ENCODE peak calls at places on chromosomes 1 and 21, in five cellular contexts. M, F, O, K and G are unnamed samples.

GRCh38 chr1:184419734-184420161 is 32.9 kb downstream of the C1orf21 start:
- DNase-seq in M (no peak), F (no peak), O (no peak), K (no peak), G (no peak)

GRCh38 chr1:230191839-230192238 is 124.8 kb downstream of the GALNT2 start:
- DNase-seq in M (no peak), F (no peak), O (no peak), K (no peak), G (no peak)

GRCh38 chr1:17097787-17098186 is 21.5 kb downstream of the PADI2 start:
- DNase-seq in M (no peak), F (no peak), O (no peak), K (no peak), G (no peak)

GRCh38 chr21:44445413-44445812 is 9.9 kb upstream of the LRRC3 start:
- DNase-seq in M (no peak), F (no peak), O (no peak), K (no peak), G (no peak)

GRCh38 chr1:37133276-37134145 is 99.2 kb upstream of the GRIK3 start:
- DNase-seq in M (no peak), F (no peak), O (no peak), K (no peak), G (no peak)

GRCh38 chr1:33265780-33266605 is 9.7 kb downstream of the ZNF362 start:
- DNase-seq in M (no peak), F (no peak), O (no peak), K (no peak), G (no peak)

GRCh38 chr21:37273440-37273839 is 6.3 kb upstream of the VPS26C start:
- DNase-seq in M (no peak), F (no peak), O (no peak), K (no peak), G (no peak)

GRCh38 chr1:28301368-28302174 is 27.3 kb upstream of the MED18 start:
- DNase-seq in M (no peak), F (no peak), O (no peak), K (no peak), G (no peak)

GRCh38 chr1:33330376-33330890 is 9.5 kb upstream of the A3GALT2 start:
- DNase-seq in M (no peak), F (no peak), O (no peak), K (no peak), G (no peak)

GRCh38 chr1:205275133-205275532 is 46.4 kb downstream of the NUAK2 start:
- DNase-seq in M (peak; percentile 40), F (no peak), O (no peak), K (no peak), G (peak; percentile 51)

GRCh38 chr1:22406722-22407495 is 44.7 kb upstream of the ZBTB40 start:
- DNase-seq in M (no peak), F (no peak), O (no peak), K (no peak), G (no peak)

GRCh38 chr1:9609998-9610397 is 21.3 kb downstream of the TMEM201 start:
- DNase-seq in M (no peak), F (no peak), O (no peak), K (no peak), G (no peak)

GRCh38 chr1:47764461-47765046 is 232.6 kb downstream of the TRABD2B start:
- DNase-seq in M (no peak), F (no peak), O (no peak), K (peak; percentile 9), G (no peak)

GRCh38 chr1:31936966-31937299 is 1.2 kb downstream of the PTP4A2 start:
- DNase-seq in M (no peak), F (no peak), O (no peak), K (no peak), G (no peak)

GRCh38 chr1:8438449-8438848 is 120.5 kb downstream of the SLC45A1 start:
- DNase-seq in M (no peak), F (no peak), O (no peak), K (no peak), G (no peak)

GRCh38 chr1:53526451-53527101 is 67.4 kb downstream of the DMRTB1 start:
- DNase-seq in M (no peak), F (peak; percentile 40), O (no peak), K (peak; percentile 69), G (no peak)

GRCh38 chr1:100979652-100980051 is 45.9 kb downstream of the DPH5 start:
- DNase-seq in M (no peak), F (no peak), O (no peak), K (no peak), G (no peak)

GRCh38 chr21:36980280-36981048 is 14.0 kb upstream of the HLCS start:
- DNase-seq in M (no peak), F (peak; percentile 20), O (no peak), K (no peak), G (no peak)

GRCh38 chr21:43345746-43346409 is 81.1 kb downstream of the SIK1 start:
- DNase-seq in M (no peak), F (no peak), O (peak; percentile 73), K (no peak), G (no peak)

GRCh38 chr1:155882766-155883165 is 23.4 kb downstream of the SYT11 start:
- DNase-seq in M (no peak), F (no peak), O (no peak), K (no peak), G (no peak)

GRCh38 chr1:203627819-203628184 is 1.2 kb downstream of the ATP2B4 start:
- DNase-seq in M (no peak), F (no peak), O (peak; percentile 48), K (peak; percentile 51), G (no peak)

GRCh38 chr1:157968503-157968902 is 24.9 kb upstream of the KIRREL1 start:
- DNase-seq in M (no peak), F (no peak), O (no peak), K (peak; percentile 39), G (no peak)

GRCh38 chr1:154327466-154328317 is 2.4 kb downstream of the ATP8B2 start:
- DNase-seq in M (no peak), F (no peak), O (peak; percentile 74), K (no peak), G (peak; percentile 63)

GRCh38 chr1:1353389-1354151 is 4.4 kb upstream of the DVL1 start:
- DNase-seq in M (no peak), F (no peak), O (no peak), K (no peak), G (no peak)

GRCh38 chr1:234631721-234632125 is 21.7 kb upstream of the IRF2BP2 start:
- DNase-seq in M (no peak), F (no peak), O (no peak), K (no peak), G (no peak)

GRCh38 chr1:234771642-234772344 is 161.8 kb upstream of the IRF2BP2 start:
- DNase-seq in M (no peak), F (no peak), O (no peak), K (no peak), G (no peak)

GRCh38 chr1:243731974-243732373 is 118.1 kb downstream of the AKT3 start:
- DNase-seq in M (no peak), F (no peak), O (no peak), K (no peak), G (no peak)

GRCh38 chr1:169886422-169886821 is 7.3 kb downstream of the SCYL3 start:
- DNase-seq in M (no peak), F (no peak), O (no peak), K (no peak), G (no peak)